ENCODE peak calls at places on chromosomes 4 and X, in seven cellular contexts. E is endodermal cell, G is uterus, Z is endothelial cell, A is upper lobe of left lung, M is OCI-LY7, Q is fibroblast of mammary gland. T is an unnamed sample.

GRCh38 chr4:103018391-103019318 is 850 bp downstream of the SLC9B1 start:
- DNase-seq in E (no peak), G (peak; percentile 53), Z (no peak), A (no peak), M (peak; percentile 7), Q (no peak), T (no peak)

GRCh38 chr4:48683784-48684666 is 96.1 kb downstream of the FRYL start:
- DNase-seq in E (no peak), G (no peak), Z (no peak), A (no peak), M (peak; percentile 34), Q (no peak), T (peak; percentile 23)

GRCh38 chr4:121358473-121358872 is 22.3 kb downstream of the QRFPR start:
- DNase-seq in E (no peak), G (no peak), Z (no peak), A (no peak), M (no peak), Q (peak; percentile 78), T (no peak)

GRCh38 chr4:71209161-71209560 is 129.7 kb upstream of the SLC4A4 start:
- DNase-seq in E (no peak), G (no peak), Z (no peak), A (no peak), M (no peak), Q (peak; percentile 45), T (no peak)

GRCh38 chrX:115452256-115452655 is 108.7 kb upstream of the PLS3 start:
- DNase-seq in E (no peak), G (no peak), Z (no peak), A (no peak), M (no peak), Q (peak; percentile 25), T (no peak)

GRCh38 chr4:52635560-52635959 is 23.5 kb downstream of the USP46 start:
- DNase-seq in E (no peak), G (no peak), Z (no peak), A (no peak), M (no peak), Q (no peak), T (no peak)

GRCh38 chrX:149504915-149505651 is at the start of gene IDS:
- DNase-seq in E (peak; percentile 93), G (peak; percentile 89), Z (peak; percentile 79), A (peak; percentile 94), M (peak; percentile 90), Q (peak; percentile 79), T (peak; percentile 87)

GRCh38 chrX:117996918-117997480 is 119.6 kb downstream of the KLHL13 start:
- DNase-seq in E (no peak), G (no peak), Z (no peak), A (no peak), M (no peak), Q (peak; percentile 11), T (peak; percentile 4)

GRCh38 chr4:52098618-52099017 is 47.5 kb downstream of the SPATA18 start:
- DNase-seq in E (no peak), G (no peak), Z (no peak), A (no peak), M (no peak), Q (no peak), T (no peak)

GRCh38 chr4:23959401-23960148 is 69.7 kb upstream of the PPARGC1A start:
- DNase-seq in E (no peak), G (no peak), Z (no peak), A (no peak), M (no peak), Q (no peak), T (no peak)

GRCh38 chrX:145825896-145826295 is 8.3 kb downstream of the SLITRK2 start:
- DNase-seq in E (peak; percentile 44), G (no peak), Z (no peak), A (no peak), M (peak; percentile 1), Q (peak; percentile 14), T (no peak)

GRCh38 chrX:45628041-45628440 is 427.4 kb upstream of the DIPK2B start:
- DNase-seq in E (no peak), G (no peak), Z (no peak), A (no peak), M (no peak), Q (peak; percentile 35), T (no peak)

GRCh38 chrX:38959736-38960534 is 158.7 kb downstream of the MID1IP1 start:
- DNase-seq in E (no peak), G (no peak), Z (no peak), A (no peak), M (no peak), Q (peak; percentile 81), T (no peak)

GRCh38 chr4:15182600-15183222 is 180.4 kb downstream of the CPEB2 start:
- DNase-seq in E (no peak), G (no peak), Z (no peak), A (no peak), M (no peak), Q (peak; percentile 40), T (no peak)

GRCh38 chr4:102557636-102558035 is 56.5 kb downstream of the NFKB1 start:
- DNase-seq in E (no peak), G (no peak), Z (no peak), A (no peak), M (no peak), Q (no peak), T (no peak)

GRCh38 chrX:38206036-38206435 is 14.6 kb downstream of the SRPX start:
- DNase-seq in E (no peak), G (no peak), Z (no peak), A (no peak), M (no peak), Q (peak; percentile 84), T (no peak)

GRCh38 chrX:101262590-101262989 is 28.5 kb downstream of the TAF7L start:
- DNase-seq in E (no peak), G (no peak), Z (no peak), A (no peak), M (no peak), Q (no peak), T (no peak)

GRCh38 chrX:101263766-101264165 is 27.4 kb downstream of the TAF7L start:
- DNase-seq in E (no peak), G (no peak), Z (no peak), A (no peak), M (no peak), Q (no peak), T (no peak)

GRCh38 chrX:101258260-101258581 is 32.9 kb downstream of the TAF7L start:
- DNase-seq in E (no peak), G (no peak), Z (no peak), A (no peak), M (no peak), Q (no peak), T (no peak)

GRCh38 chrX:101257448-101258259 is 33.5 kb downstream of the TAF7L start:
- DNase-seq in E (no peak), G (no peak), Z (no peak), A (no peak), M (peak; percentile 22), Q (peak; percentile 64), T (no peak)

DNA sequence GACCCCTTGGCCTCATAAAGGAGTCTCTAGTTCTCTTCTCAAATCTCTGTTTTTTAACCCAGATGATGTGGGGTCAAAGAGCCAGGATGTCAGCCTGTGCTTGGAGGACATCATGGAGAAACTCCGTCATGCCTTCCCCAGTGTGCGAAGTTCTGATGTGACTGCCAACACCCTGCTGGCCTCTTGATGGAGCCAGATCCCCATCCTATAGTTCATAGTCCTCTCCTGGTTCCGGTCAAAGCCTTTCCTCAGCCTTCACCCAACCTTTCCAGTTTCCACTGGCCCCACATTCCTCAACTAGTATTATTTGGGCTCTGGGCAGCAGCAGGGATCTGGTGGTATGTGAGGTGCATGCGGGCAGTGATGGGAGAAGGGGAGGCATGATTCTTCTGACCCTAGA is 30.7 kb downstream of the TAF7L start:
- DNase-seq in E (peak; percentile 49), G (no peak), Z (peak; percentile 22), A (no peak), M (peak; percentile 40), Q (peak; percentile 25), T (peak; percentile 18)
- TF ChIP-seq CTCF in E (peak; percentile 71), G (no peak), Z (no peak), A (no peak), M (peak; percentile 72), Q (peak; percentile 39), T (peak; percentile 7)

GRCh38 chr4:163592207-163592606 is 97.7 kb downstream of the TMA16 start:
- DNase-seq in E (no peak), G (no peak), Z (no peak), A (no peak), M (peak; percentile 40), Q (no peak), T (no peak)

GRCh38 chr4:163598489-163598888 is 104.0 kb downstream of the TMA16 start:
- DNase-seq in E (no peak), G (no peak), Z (no peak), A (no peak), M (no peak), Q (no peak), T (no peak)

GRCh38 chr4:163591614-163592020 is 97.1 kb downstream of the TMA16 start:
- DNase-seq in E (no peak), G (no peak), Z (no peak), A (no peak), M (peak; percentile 89), Q (no peak), T (peak; percentile 32)

GRCh38 chr4:163598028-163598427 is 103.5 kb downstream of the TMA16 start:
- DNase-seq in E (no peak), G (no peak), Z (no peak), A (no peak), M (peak; percentile 26), Q (no peak), T (no peak)

GRCh38 chr4:163595590-163595989 is 101.1 kb downstream of the TMA16 start:
- DNase-seq in E (no peak), G (no peak), Z (no peak), A (no peak), M (no peak), Q (no peak), T (no peak)
- TF ChIP-seq CTCF in E (no peak), G (no peak), Z (no peak), A (no peak), M (no peak), Q (no peak), T (no peak)

GRCh38 chrX:131405497-131405896 is 116.4 kb upstream of the IGSF1 start:
- DNase-seq in E (peak; percentile 44), G (no peak), Z (no peak), A (no peak), M (no peak), Q (no peak), T (no peak)
- TF ChIP-seq CTCF in E (peak; percentile 67), G (no peak), Z (peak; percentile 22), A (no peak), M (no peak), Q (no peak), T (no peak)

GRCh38 chrX:131262738-131263679 is 26.1 kb downstream of the IGSF1 start:
- DNase-seq in E (peak; percentile 88), G (no peak), Z (peak; percentile 55), A (no peak), M (peak; percentile 0), Q (no peak), T (no peak)
- TF ChIP-seq CTCF in E (peak; percentile 83), G (no peak), Z (no peak), A (no peak), M (peak; percentile 41), Q (peak; percentile 12), T (no peak)